ENCODE peak calls at places on chromosomes 5 and 9, in seven cellular contexts. One of them, this sample, is unnamed.

GRCh38 chr9:127694890-127695735 is 11.7 kb upstream of the CFAP157 start:
- DNase-seq in memory B cell: no peak
- DNase-seq in T-cell: no peak
- DNase-seq in right atrium auricular region: no peak
- DNase-seq in fibroblast of gingiva: peak
- DNase-seq in astrocyte: no peak
- DNase-seq in stimulated activated CD4-positive, alpha-beta T cell treated with anti-CD3 and anti-CD28 coated beads, Interleukin-4, amount 100 ng/mL, for 1 hour: no peak
- DNase-seq in this sample: no peak

GRCh38 chr5:157516016-157516415 is 56.0 kb downstream of the NIPAL4 start:
- DNase-seq in memory B cell: no peak
- DNase-seq in T-cell: no peak
- DNase-seq in right atrium auricular region: no peak
- DNase-seq in fibroblast of gingiva: no peak
- DNase-seq in stimulated activated CD4-positive, alpha-beta T cell treated with anti-CD3 and anti-CD28 coated beads, Interleukin-4, amount 100 ng/mL, for 1 hour: no peak
- DNase-seq in astrocyte: peak
- DNase-seq in this sample: no peak

GRCh38 chr9:136439550-136440408 is at the start of gene INPP5E:
- DNase-seq in right atrium auricular region: no peak
- DNase-seq in fibroblast of gingiva: peak
- DNase-seq in memory B cell: peak
- DNase-seq in stimulated activated CD4-positive, alpha-beta T cell treated with anti-CD3 and anti-CD28 coated beads, Interleukin-4, amount 100 ng/mL, for 1 hour: peak
- DNase-seq in T-cell: peak
- DNase-seq in astrocyte: peak
- DNase-seq in this sample: peak

GRCh38 chr5:62692946-62693713 is 114.5 kb downstream of the LRRC70 start:
- DNase-seq in stimulated activated CD4-positive, alpha-beta T cell treated with anti-CD3 and anti-CD28 coated beads, Interleukin-4, amount 100 ng/mL, for 1 hour: no peak
- DNase-seq in T-cell: no peak
- DNase-seq in right atrium auricular region: no peak
- DNase-seq in astrocyte: no peak
- DNase-seq in memory B cell: no peak
- DNase-seq in fibroblast of gingiva: no peak
- DNase-seq in this sample: no peak

GRCh38 chr9:68950689-68951088 is 63.2 kb downstream of the PRKACG start:
- DNase-seq in right atrium auricular region: no peak
- DNase-seq in stimulated activated CD4-positive, alpha-beta T cell treated with anti-CD3 and anti-CD28 coated beads, Interleukin-4, amount 100 ng/mL, for 1 hour: no peak
- DNase-seq in T-cell: no peak
- DNase-seq in astrocyte: no peak
- DNase-seq in memory B cell: no peak
- DNase-seq in fibroblast of gingiva: no peak
- DNase-seq in this sample: no peak

GRCh38 chr9:114098660-114099522 is at the start of gene KIF12:
- DNase-seq in astrocyte: no peak
- DNase-seq in memory B cell: no peak
- DNase-seq in stimulated activated CD4-positive, alpha-beta T cell treated with anti-CD3 and anti-CD28 coated beads, Interleukin-4, amount 100 ng/mL, for 1 hour: peak
- DNase-seq in fibroblast of gingiva: no peak
- DNase-seq in right atrium auricular region: no peak
- DNase-seq in T-cell: peak
- DNase-seq in this sample: no peak

GRCh38 chr9:6040077-6040476 is 24.7 kb upstream of the RANBP6 start:
- DNase-seq in stimulated activated CD4-positive, alpha-beta T cell treated with anti-CD3 and anti-CD28 coated beads, Interleukin-4, amount 100 ng/mL, for 1 hour: no peak
- DNase-seq in right atrium auricular region: no peak
- DNase-seq in memory B cell: no peak
- DNase-seq in astrocyte: no peak
- DNase-seq in T-cell: no peak
- DNase-seq in fibroblast of gingiva: no peak
- DNase-seq in this sample: no peak

GRCh38 chr5:55037046-55037771 is 13.2 kb downstream of the GZMK start:
- DNase-seq in astrocyte: no peak
- DNase-seq in T-cell: peak
- DNase-seq in memory B cell: no peak
- DNase-seq in fibroblast of gingiva: no peak
- DNase-seq in stimulated activated CD4-positive, alpha-beta T cell treated with anti-CD3 and anti-CD28 coated beads, Interleukin-4, amount 100 ng/mL, for 1 hour: peak
- DNase-seq in right atrium auricular region: no peak
- DNase-seq in this sample: peak